ENCODE peak calls at places on chromosomes 11 and 22, in six cellular contexts. One of them, this sample, is unnamed.

GRCh38 chr11:92329137-92329536 is 104.5 kb downstream of the FAT3 start:
- DNase-seq in NCI-H187 treated with DMSO at 0.1 percent for 48 hours: no peak
- DNase-seq in adipocyte: no peak
- DNase-seq in stimulated activated CD4-positive, alpha-beta T cell treated with anti-CD3 and anti-CD28 coated beads, Interleukin-1b, Interleukin-23, amount 100 ng/mL, for 4 hours: no peak
- DNase-seq in activated effector memory CD4-positive, alpha-beta T cell treated with Interleukin-2 at 50 U/mL for 16 hours: no peak
- DNase-seq in hypothalamus: no peak
- DNase-seq in this sample: no peak

GRCh38 chr11:17605736-17606135 is 58.7 kb downstream of the OTOG start:
- DNase-seq in adipocyte: no peak
- DNase-seq in hypothalamus: no peak
- DNase-seq in activated effector memory CD4-positive, alpha-beta T cell treated with Interleukin-2 at 50 U/mL for 16 hours: no peak
- DNase-seq in NCI-H187 treated with DMSO at 0.1 percent for 48 hours: no peak
- DNase-seq in stimulated activated CD4-positive, alpha-beta T cell treated with anti-CD3 and anti-CD28 coated beads, Interleukin-1b, Interleukin-23, amount 100 ng/mL, for 4 hours: no peak
- DNase-seq in this sample: no peak

GRCh38 chr22:27377901-27378300 is 423.7 kb downstream of the MN1 start:
- DNase-seq in stimulated activated CD4-positive, alpha-beta T cell treated with anti-CD3 and anti-CD28 coated beads, Interleukin-1b, Interleukin-23, amount 100 ng/mL, for 4 hours: no peak
- DNase-seq in NCI-H187 treated with DMSO at 0.1 percent for 48 hours: no peak
- DNase-seq in hypothalamus: no peak
- DNase-seq in adipocyte: peak
- DNase-seq in activated effector memory CD4-positive, alpha-beta T cell treated with Interleukin-2 at 50 U/mL for 16 hours: no peak
- DNase-seq in this sample: no peak

GRCh38 chr11:33412231-33412630 is 155.1 kb downstream of the HIPK3 start:
- DNase-seq in hypothalamus: no peak
- DNase-seq in stimulated activated CD4-positive, alpha-beta T cell treated with anti-CD3 and anti-CD28 coated beads, Interleukin-1b, Interleukin-23, amount 100 ng/mL, for 4 hours: no peak
- DNase-seq in adipocyte: no peak
- DNase-seq in activated effector memory CD4-positive, alpha-beta T cell treated with Interleukin-2 at 50 U/mL for 16 hours: no peak
- DNase-seq in NCI-H187 treated with DMSO at 0.1 percent for 48 hours: no peak
- DNase-seq in this sample: no peak

GRCh38 chr11:109112748-109113378 is 309.1 kb upstream of the C11orf87 start:
- DNase-seq in hypothalamus: no peak
- DNase-seq in NCI-H187 treated with DMSO at 0.1 percent for 48 hours: peak
- DNase-seq in adipocyte: no peak
- DNase-seq in activated effector memory CD4-positive, alpha-beta T cell treated with Interleukin-2 at 50 U/mL for 16 hours: no peak
- DNase-seq in stimulated activated CD4-positive, alpha-beta T cell treated with anti-CD3 and anti-CD28 coated beads, Interleukin-1b, Interleukin-23, amount 100 ng/mL, for 4 hours: no peak
- DNase-seq in this sample: no peak

GRCh38 chr11:2898366-2899079 is 12.9 kb upstream of the CDKN1C start:
- DNase-seq in NCI-H187 treated with DMSO at 0.1 percent for 48 hours: no peak
- DNase-seq in hypothalamus: no peak
- DNase-seq in activated effector memory CD4-positive, alpha-beta T cell treated with Interleukin-2 at 50 U/mL for 16 hours: peak
- DNase-seq in adipocyte: peak
- DNase-seq in stimulated activated CD4-positive, alpha-beta T cell treated with anti-CD3 and anti-CD28 coated beads, Interleukin-1b, Interleukin-23, amount 100 ng/mL, for 4 hours: peak
- DNase-seq in this sample: no peak

GRCh38 chr11:125946712-125947418 is 1.0 kb downstream of the VSIG10L2 start:
- DNase-seq in NCI-H187 treated with DMSO at 0.1 percent for 48 hours: no peak
- DNase-seq in adipocyte: no peak
- DNase-seq in activated effector memory CD4-positive, alpha-beta T cell treated with Interleukin-2 at 50 U/mL for 16 hours: no peak
- DNase-seq in stimulated activated CD4-positive, alpha-beta T cell treated with anti-CD3 and anti-CD28 coated beads, Interleukin-1b, Interleukin-23, amount 100 ng/mL, for 4 hours: no peak
- DNase-seq in hypothalamus: no peak
- DNase-seq in this sample: no peak

GRCh38 chr11:106286881-106287504 is 209.5 kb downstream of the AASDHPPT start:
- DNase-seq in adipocyte: no peak
- DNase-seq in stimulated activated CD4-positive, alpha-beta T cell treated with anti-CD3 and anti-CD28 coated beads, Interleukin-1b, Interleukin-23, amount 100 ng/mL, for 4 hours: no peak
- DNase-seq in activated effector memory CD4-positive, alpha-beta T cell treated with Interleukin-2 at 50 U/mL for 16 hours: no peak
- DNase-seq in hypothalamus: no peak
- DNase-seq in NCI-H187 treated with DMSO at 0.1 percent for 48 hours: no peak
- DNase-seq in this sample: no peak

GRCh38 chr11:71999813-72000590 is 1.3 kb downstream of the IL18BP start:
- DNase-seq in activated effector memory CD4-positive, alpha-beta T cell treated with Interleukin-2 at 50 U/mL for 16 hours: no peak
- DNase-seq in adipocyte: no peak
- DNase-seq in hypothalamus: no peak
- DNase-seq in stimulated activated CD4-positive, alpha-beta T cell treated with anti-CD3 and anti-CD28 coated beads, Interleukin-1b, Interleukin-23, amount 100 ng/mL, for 4 hours: no peak
- DNase-seq in NCI-H187 treated with DMSO at 0.1 percent for 48 hours: no peak
- DNase-seq in this sample: no peak

GRCh38 chr11:30150425-30150824 is 80.4 kb upstream of the FSHB start:
- DNase-seq in stimulated activated CD4-positive, alpha-beta T cell treated with anti-CD3 and anti-CD28 coated beads, Interleukin-1b, Interleukin-23, amount 100 ng/mL, for 4 hours: no peak
- DNase-seq in activated effector memory CD4-positive, alpha-beta T cell treated with Interleukin-2 at 50 U/mL for 16 hours: no peak
- DNase-seq in adipocyte: no peak
- DNase-seq in hypothalamus: no peak
- DNase-seq in NCI-H187 treated with DMSO at 0.1 percent for 48 hours: no peak
- DNase-seq in this sample: no peak

GRCh38 chr11:73652046-73652730 is 5.8 kb downstream of the PLEKHB1 start:
- DNase-seq in NCI-H187 treated with DMSO at 0.1 percent for 48 hours: no peak
- DNase-seq in adipocyte: no peak
- DNase-seq in hypothalamus: peak
- DNase-seq in activated effector memory CD4-positive, alpha-beta T cell treated with Interleukin-2 at 50 U/mL for 16 hours: no peak
- DNase-seq in stimulated activated CD4-positive, alpha-beta T cell treated with anti-CD3 and anti-CD28 coated beads, Interleukin-1b, Interleukin-23, amount 100 ng/mL, for 4 hours: no peak
- DNase-seq in this sample: peak

GRCh38 chr11:65491614-65492386 is 7.0 kb upstream of the MALAT1 start:
- DNase-seq in stimulated activated CD4-positive, alpha-beta T cell treated with anti-CD3 and anti-CD28 coated beads, Interleukin-1b, Interleukin-23, amount 100 ng/mL, for 4 hours: no peak
- DNase-seq in adipocyte: peak
- DNase-seq in hypothalamus: peak
- DNase-seq in activated effector memory CD4-positive, alpha-beta T cell treated with Interleukin-2 at 50 U/mL for 16 hours: no peak
- DNase-seq in NCI-H187 treated with DMSO at 0.1 percent for 48 hours: peak
- DNase-seq in this sample: peak

GRCh38 chr11:95095858-95096587 is 6.4 kb downstream of the ENDOD1 start:
- DNase-seq in activated effector memory CD4-positive, alpha-beta T cell treated with Interleukin-2 at 50 U/mL for 16 hours: no peak
- DNase-seq in NCI-H187 treated with DMSO at 0.1 percent for 48 hours: no peak
- DNase-seq in stimulated activated CD4-positive, alpha-beta T cell treated with anti-CD3 and anti-CD28 coated beads, Interleukin-1b, Interleukin-23, amount 100 ng/mL, for 4 hours: no peak
- DNase-seq in hypothalamus: no peak
- DNase-seq in adipocyte: peak
- DNase-seq in this sample: no peak

GRCh38 chr22:39283312-39284141 is 35.9 kb downstream of the RPL3 start:
- DNase-seq in NCI-H187 treated with DMSO at 0.1 percent for 48 hours: no peak
- DNase-seq in hypothalamus: no peak
- DNase-seq in adipocyte: no peak
- DNase-seq in stimulated activated CD4-positive, alpha-beta T cell treated with anti-CD3 and anti-CD28 coated beads, Interleukin-1b, Interleukin-23, amount 100 ng/mL, for 4 hours: no peak
- DNase-seq in activated effector memory CD4-positive, alpha-beta T cell treated with Interleukin-2 at 50 U/mL for 16 hours: no peak
- DNase-seq in this sample: no peak

GRCh38 chr22:31122532-31123291 is at the start of gene INPP5J:
- DNase-seq in hypothalamus: peak
- DNase-seq in stimulated activated CD4-positive, alpha-beta T cell treated with anti-CD3 and anti-CD28 coated beads, Interleukin-1b, Interleukin-23, amount 100 ng/mL, for 4 hours: no peak
- DNase-seq in NCI-H187 treated with DMSO at 0.1 percent for 48 hours: no peak
- DNase-seq in adipocyte: peak
- DNase-seq in activated effector memory CD4-positive, alpha-beta T cell treated with Interleukin-2 at 50 U/mL for 16 hours: no peak
- DNase-seq in this sample: peak

GRCh38 chr11:88324562-88325345 is 12.8 kb downstream of the CTSC start:
- DNase-seq in hypothalamus: no peak
- DNase-seq in adipocyte: no peak
- DNase-seq in NCI-H187 treated with DMSO at 0.1 percent for 48 hours: no peak
- DNase-seq in activated effector memory CD4-positive, alpha-beta T cell treated with Interleukin-2 at 50 U/mL for 16 hours: no peak
- DNase-seq in stimulated activated CD4-positive, alpha-beta T cell treated with anti-CD3 and anti-CD28 coated beads, Interleukin-1b, Interleukin-23, amount 100 ng/mL, for 4 hours: no peak
- DNase-seq in this sample: no peak

GRCh38 chr11:12680246-12680939 is 6.2 kb downstream of the TEAD1 start:
- DNase-seq in hypothalamus: peak
- DNase-seq in NCI-H187 treated with DMSO at 0.1 percent for 48 hours: peak
- DNase-seq in adipocyte: peak
- DNase-seq in stimulated activated CD4-positive, alpha-beta T cell treated with anti-CD3 and anti-CD28 coated beads, Interleukin-1b, Interleukin-23, amount 100 ng/mL, for 4 hours: no peak
- DNase-seq in activated effector memory CD4-positive, alpha-beta T cell treated with Interleukin-2 at 50 U/mL for 16 hours: no peak
- DNase-seq in this sample: peak

GRCh38 chr22:22407061-22407460 is 101.5 kb downstream of the ZNF280B start:
- DNase-seq in adipocyte: no peak
- DNase-seq in stimulated activated CD4-positive, alpha-beta T cell treated with anti-CD3 and anti-CD28 coated beads, Interleukin-1b, Interleukin-23, amount 100 ng/mL, for 4 hours: no peak
- DNase-seq in hypothalamus: no peak
- DNase-seq in activated effector memory CD4-positive, alpha-beta T cell treated with Interleukin-2 at 50 U/mL for 16 hours: no peak
- DNase-seq in NCI-H187 treated with DMSO at 0.1 percent for 48 hours: no peak
- DNase-seq in this sample: no peak

GRCh38 chr11:120090411-120090810 is 47.5 kb downstream of the TRIM29 start:
- DNase-seq in hypothalamus: no peak
- DNase-seq in NCI-H187 treated with DMSO at 0.1 percent for 48 hours: no peak
- DNase-seq in adipocyte: no peak
- DNase-seq in stimulated activated CD4-positive, alpha-beta T cell treated with anti-CD3 and anti-CD28 coated beads, Interleukin-1b, Interleukin-23, amount 100 ng/mL, for 4 hours: no peak
- DNase-seq in activated effector memory CD4-positive, alpha-beta T cell treated with Interleukin-2 at 50 U/mL for 16 hours: no peak
- DNase-seq in this sample: no peak

GRCh38 chr11:42098075-42098474 is 638.6 kb upstream of the LRRC4C start:
- DNase-seq in NCI-H187 treated with DMSO at 0.1 percent for 48 hours: no peak
- DNase-seq in stimulated activated CD4-positive, alpha-beta T cell treated with anti-CD3 and anti-CD28 coated beads, Interleukin-1b, Interleukin-23, amount 100 ng/mL, for 4 hours: no peak
- DNase-seq in activated effector memory CD4-positive, alpha-beta T cell treated with Interleukin-2 at 50 U/mL for 16 hours: no peak
- DNase-seq in adipocyte: no peak
- DNase-seq in hypothalamus: no peak
- DNase-seq in this sample: no peak

GRCh38 chr11:2305862-2306823 is 4.3 kb downstream of the TSPAN32 start:
- DNase-seq in adipocyte: peak
- DNase-seq in stimulated activated CD4-positive, alpha-beta T cell treated with anti-CD3 and anti-CD28 coated beads, Interleukin-1b, Interleukin-23, amount 100 ng/mL, for 4 hours: no peak
- DNase-seq in NCI-H187 treated with DMSO at 0.1 percent for 48 hours: no peak
- DNase-seq in hypothalamus: no peak
- DNase-seq in activated effector memory CD4-positive, alpha-beta T cell treated with Interleukin-2 at 50 U/mL for 16 hours: no peak
- DNase-seq in this sample: no peak

GRCh38 chr22:40721266-40721665 is 42.0 kb downstream of the MCHR1 start:
- DNase-seq in adipocyte: no peak
- DNase-seq in NCI-H187 treated with DMSO at 0.1 percent for 48 hours: peak
- DNase-seq in stimulated activated CD4-positive, alpha-beta T cell treated with anti-CD3 and anti-CD28 coated beads, Interleukin-1b, Interleukin-23, amount 100 ng/mL, for 4 hours: no peak
- DNase-seq in activated effector memory CD4-positive, alpha-beta T cell treated with Interleukin-2 at 50 U/mL for 16 hours: no peak
- DNase-seq in hypothalamus: no peak
- DNase-seq in this sample: no peak

GRCh38 chr11:82790723-82791487 is 57.2 kb upstream of the FAM181B start:
- DNase-seq in hypothalamus: no peak
- DNase-seq in stimulated activated CD4-positive, alpha-beta T cell treated with anti-CD3 and anti-CD28 coated beads, Interleukin-1b, Interleukin-23, amount 100 ng/mL, for 4 hours: no peak
- DNase-seq in activated effector memory CD4-positive, alpha-beta T cell treated with Interleukin-2 at 50 U/mL for 16 hours: no peak
- DNase-seq in adipocyte: no peak
- DNase-seq in NCI-H187 treated with DMSO at 0.1 percent for 48 hours: peak
- DNase-seq in this sample: no peak

GRCh38 chr11:119728226-119728626 is 774 bp downstream of the NECTIN1 start:
- DNase-seq in NCI-H187 treated with DMSO at 0.1 percent for 48 hours: no peak
- DNase-seq in activated effector memory CD4-positive, alpha-beta T cell treated with Interleukin-2 at 50 U/mL for 16 hours: no peak
- DNase-seq in adipocyte: no peak
- DNase-seq in hypothalamus: no peak
- DNase-seq in stimulated activated CD4-positive, alpha-beta T cell treated with anti-CD3 and anti-CD28 coated beads, Interleukin-1b, Interleukin-23, amount 100 ng/mL, for 4 hours: no peak
- DNase-seq in this sample: no peak

GRCh38 chr11:35298369-35298768 is 121.0 kb downstream of the SLC1A2 start:
- DNase-seq in activated effector memory CD4-positive, alpha-beta T cell treated with Interleukin-2 at 50 U/mL for 16 hours: no peak
- DNase-seq in adipocyte: no peak
- DNase-seq in stimulated activated CD4-positive, alpha-beta T cell treated with anti-CD3 and anti-CD28 coated beads, Interleukin-1b, Interleukin-23, amount 100 ng/mL, for 4 hours: no peak
- DNase-seq in hypothalamus: no peak
- DNase-seq in NCI-H187 treated with DMSO at 0.1 percent for 48 hours: no peak
- DNase-seq in this sample: no peak

GRCh38 chr11:86676533-86677154 is 4.2 kb upstream of the ME3 start:
- DNase-seq in stimulated activated CD4-positive, alpha-beta T cell treated with anti-CD3 and anti-CD28 coated beads, Interleukin-1b, Interleukin-23, amount 100 ng/mL, for 4 hours: no peak
- DNase-seq in hypothalamus: no peak
- DNase-seq in NCI-H187 treated with DMSO at 0.1 percent for 48 hours: no peak
- DNase-seq in adipocyte: no peak
- DNase-seq in activated effector memory CD4-positive, alpha-beta T cell treated with Interleukin-2 at 50 U/mL for 16 hours: no peak
- DNase-seq in this sample: no peak

GRCh38 chr11:67266424-67267187 is at the start of gene GRK2:
- DNase-seq in stimulated activated CD4-positive, alpha-beta T cell treated with anti-CD3 and anti-CD28 coated beads, Interleukin-1b, Interleukin-23, amount 100 ng/mL, for 4 hours: no peak
- DNase-seq in NCI-H187 treated with DMSO at 0.1 percent for 48 hours: no peak
- DNase-seq in hypothalamus: no peak
- DNase-seq in activated effector memory CD4-positive, alpha-beta T cell treated with Interleukin-2 at 50 U/mL for 16 hours: peak
- DNase-seq in adipocyte: peak
- DNase-seq in this sample: no peak

GRCh38 chr11:10807629-10808552 is 835 bp downstream of the EIF4G2 start:
- DNase-seq in adipocyte: peak
- DNase-seq in NCI-H187 treated with DMSO at 0.1 percent for 48 hours: no peak
- DNase-seq in hypothalamus: peak
- DNase-seq in activated effector memory CD4-positive, alpha-beta T cell treated with Interleukin-2 at 50 U/mL for 16 hours: peak
- DNase-seq in stimulated activated CD4-positive, alpha-beta T cell treated with anti-CD3 and anti-CD28 coated beads, Interleukin-1b, Interleukin-23, amount 100 ng/mL, for 4 hours: peak
- DNase-seq in this sample: peak